ENCODE peak calls at places on chromosomes 12 and 14, in seven cellular contexts. One of them, this sample, is unnamed.

GRCh38 chr12:75660107-75660530 is 148.7 kb upstream of the KRR1 start:
- DNase-seq in GM12878: no peak
- DNase-seq in SK-N-SH: no peak
- DNase-seq in HepG2: no peak
- DNase-seq in H1: no peak
- DNase-seq in K562: no peak
- DNase-seq in HCT116: peak
- DNase-seq in this sample: no peak

GRCh38 chr14:60652674-60653387 is 3.6 kb upstream of the SIX1 start:
- DNase-seq in GM12878: no peak
- DNase-seq in SK-N-SH: peak
- DNase-seq in HepG2: no peak
- DNase-seq in H1: no peak
- DNase-seq in K562: peak
- DNase-seq in HCT116: no peak
- DNase-seq in this sample: no peak

GRCh38 chr12:122203301-122203967 is at the start of gene B3GNT4:
- DNase-seq in GM12878: no peak
- DNase-seq in SK-N-SH: peak
- DNase-seq in HepG2: no peak
- DNase-seq in H1: no peak
- DNase-seq in K562: peak
- DNase-seq in HCT116: peak
- DNase-seq in this sample: peak

GRCh38 chr12:4535092-4535491 is 3.6 kb upstream of the RAD51AP1 start:
- DNase-seq in GM12878: no peak
- DNase-seq in SK-N-SH: no peak
- DNase-seq in HepG2: no peak
- DNase-seq in H1: no peak
- DNase-seq in K562: no peak
- DNase-seq in HCT116: no peak
- DNase-seq in this sample: no peak

GRCh38 chr12:132429932-132430643 is 59.9 kb upstream of the FBRSL1 start:
- DNase-seq in GM12878: no peak
- DNase-seq in SK-N-SH: no peak
- DNase-seq in HepG2: no peak
- DNase-seq in H1: no peak
- DNase-seq in K562: peak
- DNase-seq in HCT116: peak
- DNase-seq in this sample: no peak

GRCh38 chr14:23361320-23361719 is 3.7 kb downstream of the EFS start:
- DNase-seq in GM12878: no peak
- DNase-seq in SK-N-SH: no peak
- DNase-seq in HepG2: no peak
- DNase-seq in H1: no peak
- DNase-seq in K562: no peak
- DNase-seq in HCT116: no peak
- DNase-seq in this sample: no peak

GRCh38 chr12:52522346-52523011 is 2.3 kb upstream of the KRT5 start:
- DNase-seq in GM12878: no peak
- DNase-seq in SK-N-SH: no peak
- DNase-seq in HepG2: no peak
- DNase-seq in H1: no peak
- DNase-seq in K562: no peak
- DNase-seq in HCT116: peak
- DNase-seq in this sample: no peak

GRCh38 chr12:92702754-92703679 is at the start of gene PLEKHG7:
- DNase-seq in GM12878: peak
- DNase-seq in SK-N-SH: no peak
- DNase-seq in HepG2: peak
- DNase-seq in H1: no peak
- DNase-seq in K562: no peak
- DNase-seq in HCT116: no peak
- DNase-seq in this sample: peak

GRCh38 chr12:7108042-7108927 is 729 bp downstream of the C1RL start:
- DNase-seq in GM12878: peak
- DNase-seq in SK-N-SH: peak
- DNase-seq in HepG2: peak
- DNase-seq in H1: no peak
- DNase-seq in K562: peak
- DNase-seq in HCT116: peak
- DNase-seq in this sample: no peak

GRCh38 chr14:100837812-100838170 is 11.9 kb downstream of the MEG3 start:
- DNase-seq in GM12878: no peak
- DNase-seq in SK-N-SH: no peak
- DNase-seq in HepG2: no peak
- DNase-seq in H1: no peak
- DNase-seq in K562: no peak
- DNase-seq in HCT116: no peak
- DNase-seq in this sample: no peak

GRCh38 chr14:101535232-101535631 is 26.1 kb upstream of the DIO3 start:
- DNase-seq in GM12878: no peak
- DNase-seq in SK-N-SH: no peak
- DNase-seq in HepG2: peak
- DNase-seq in H1: no peak
- DNase-seq in K562: no peak
- DNase-seq in HCT116: no peak
- DNase-seq in this sample: no peak

GRCh38 chr12:109387425-109388166 is 39.9 kb downstream of the MYO1H start:
- DNase-seq in GM12878: no peak
- DNase-seq in SK-N-SH: peak
- DNase-seq in HepG2: peak
- DNase-seq in H1: no peak
- DNase-seq in K562: peak
- DNase-seq in HCT116: peak
- DNase-seq in this sample: peak

GRCh38 chr14:50109342-50109741 is 7.0 kb downstream of the VCPKMT start:
- DNase-seq in GM12878: no peak
- DNase-seq in SK-N-SH: peak
- DNase-seq in HepG2: peak
- DNase-seq in H1: no peak
- DNase-seq in K562: no peak
- DNase-seq in HCT116: peak
- DNase-seq in this sample: no peak

GRCh38 chr12:113991224-113992044 is 25.3 kb upstream of the RBM19 start:
- DNase-seq in GM12878: no peak
- DNase-seq in SK-N-SH: no peak
- DNase-seq in HepG2: no peak
- DNase-seq in H1: no peak
- DNase-seq in K562: no peak
- DNase-seq in HCT116: no peak
- DNase-seq in this sample: no peak

GRCh38 chr14:43123544-43123943 is 1383.5 kb downstream of the FSCB start:
- DNase-seq in GM12878: no peak
- DNase-seq in SK-N-SH: no peak
- DNase-seq in HepG2: no peak
- DNase-seq in H1: no peak
- DNase-seq in K562: no peak
- DNase-seq in HCT116: no peak
- DNase-seq in this sample: no peak

GRCh38 chr12:23421556-23421955 is 527.9 kb downstream of the SOX5 start:
- DNase-seq in GM12878: no peak
- DNase-seq in SK-N-SH: no peak
- DNase-seq in HepG2: peak
- DNase-seq in H1: no peak
- DNase-seq in K562: peak
- DNase-seq in HCT116: no peak
- DNase-seq in this sample: no peak

GRCh38 chr12:62739266-62739831 is 195.6 kb downstream of the PPM1H start:
- DNase-seq in GM12878: no peak
- DNase-seq in SK-N-SH: no peak
- DNase-seq in HepG2: no peak
- DNase-seq in H1: no peak
- DNase-seq in K562: no peak
- DNase-seq in HCT116: no peak
- DNase-seq in this sample: no peak

GRCh38 chr12:62737615-62738014 is 197.3 kb downstream of the PPM1H start:
- DNase-seq in GM12878: no peak
- DNase-seq in SK-N-SH: no peak
- DNase-seq in HepG2: no peak
- DNase-seq in H1: no peak
- DNase-seq in K562: no peak
- DNase-seq in HCT116: no peak
- DNase-seq in this sample: no peak

GRCh38 chr12:62738105-62738504 is 196.8 kb downstream of the PPM1H start:
- DNase-seq in GM12878: no peak
- DNase-seq in SK-N-SH: no peak
- DNase-seq in HepG2: no peak
- DNase-seq in H1: no peak
- DNase-seq in K562: no peak
- DNase-seq in HCT116: no peak
- DNase-seq in this sample: no peak

GRCh38 chr12:62737201-62737600 is 197.7 kb downstream of the PPM1H start:
- DNase-seq in GM12878: no peak
- DNase-seq in SK-N-SH: no peak
- DNase-seq in HepG2: no peak
- DNase-seq in H1: no peak
- DNase-seq in K562: no peak
- DNase-seq in HCT116: no peak
- DNase-seq in this sample: no peak

DNA sequence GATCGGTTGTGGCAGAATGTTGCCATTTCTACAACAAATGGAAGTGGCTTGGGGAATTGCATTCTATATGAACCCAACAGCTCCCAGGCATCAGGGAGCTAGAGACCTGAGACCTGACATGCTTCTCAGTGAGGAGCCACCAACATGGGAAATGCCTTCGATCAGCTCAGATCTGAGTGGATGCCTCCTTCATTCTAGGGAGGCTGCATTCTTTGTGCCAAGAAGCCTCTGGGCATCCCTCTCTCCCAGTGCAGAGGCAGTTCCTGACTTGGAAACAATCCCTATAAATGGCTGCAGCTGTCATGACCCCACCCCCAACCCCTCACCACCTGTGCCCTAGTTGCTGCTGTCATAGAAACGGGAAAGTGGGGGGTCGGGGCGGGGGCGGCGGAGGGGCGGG is 196.3 kb downstream of the PPM1H start:
- DNase-seq in GM12878: no peak
- DNase-seq in SK-N-SH: no peak
- DNase-seq in HepG2: no peak
- DNase-seq in H1: no peak
- DNase-seq in K562: no peak
- DNase-seq in HCT116: no peak
- DNase-seq in this sample: no peak
- TF ChIP-seq JUND in GM12878: no peak
- TF ChIP-seq JUND in SK-N-SH: no peak
- TF ChIP-seq JUND in HepG2: no peak
- TF ChIP-seq JUND in H1: no peak
- TF ChIP-seq JUND in K562: no peak
- TF ChIP-seq JUND in HCT116: no peak
- TF ChIP-seq JUND in this sample: no peak

DNA sequence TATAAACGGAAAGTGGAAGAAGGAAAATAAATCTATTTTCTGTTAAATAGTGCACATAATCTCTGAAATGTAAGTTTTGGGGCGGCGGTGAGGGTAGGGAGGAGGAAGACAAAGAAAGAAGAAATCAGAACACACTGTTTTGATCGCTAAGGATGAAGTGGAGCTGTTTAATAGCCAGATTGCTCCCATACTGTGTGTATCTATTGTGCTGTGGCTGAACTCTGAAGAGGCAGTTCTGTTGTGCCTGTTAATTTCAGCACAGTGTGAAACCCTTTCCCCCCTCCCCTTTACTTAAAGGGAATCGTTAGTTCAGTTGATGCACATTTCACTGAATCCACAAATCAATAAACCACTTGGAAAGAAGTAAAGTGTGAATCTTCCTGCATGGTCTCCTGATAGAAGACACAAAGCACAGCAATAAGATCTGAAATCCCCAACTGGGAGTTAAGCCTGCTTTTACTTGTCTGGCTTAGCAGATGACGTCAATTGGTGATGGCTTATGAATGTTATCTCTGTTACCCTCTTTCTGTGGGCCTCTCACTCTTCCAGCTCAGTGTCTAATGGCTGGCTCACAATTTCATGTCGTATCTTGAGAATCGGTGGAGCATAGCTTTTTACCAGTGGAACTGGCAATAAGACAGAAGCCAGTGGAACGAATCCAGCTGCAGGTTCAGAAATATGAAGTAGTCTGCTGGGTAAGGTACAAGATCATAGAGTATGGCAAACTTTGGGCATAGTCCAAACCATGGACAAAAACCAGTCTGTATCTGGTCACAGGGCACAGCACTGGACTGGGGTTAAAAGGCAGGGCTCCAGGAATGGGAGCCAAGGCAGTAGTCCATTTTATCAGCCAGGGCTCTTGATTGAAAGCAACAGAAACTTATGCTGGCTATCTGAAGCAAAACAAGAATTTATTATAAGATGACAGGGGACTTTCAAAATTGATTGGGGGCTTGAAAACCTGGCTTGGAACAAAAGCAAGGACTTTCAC is 413.4 kb upstream of the SEL1L start:
- DNase-seq in GM12878: no peak
- DNase-seq in SK-N-SH: no peak
- DNase-seq in HepG2: no peak
- DNase-seq in H1: no peak
- DNase-seq in K562: no peak
- DNase-seq in HCT116: no peak
- DNase-seq in this sample: no peak
- TF ChIP-seq JUND in GM12878: no peak
- TF ChIP-seq JUND in SK-N-SH: no peak
- TF ChIP-seq JUND in HepG2: no peak
- TF ChIP-seq JUND in H1: no peak
- TF ChIP-seq JUND in K562: no peak
- TF ChIP-seq JUND in HCT116: no peak
- TF ChIP-seq JUND in this sample: no peak

DNA sequence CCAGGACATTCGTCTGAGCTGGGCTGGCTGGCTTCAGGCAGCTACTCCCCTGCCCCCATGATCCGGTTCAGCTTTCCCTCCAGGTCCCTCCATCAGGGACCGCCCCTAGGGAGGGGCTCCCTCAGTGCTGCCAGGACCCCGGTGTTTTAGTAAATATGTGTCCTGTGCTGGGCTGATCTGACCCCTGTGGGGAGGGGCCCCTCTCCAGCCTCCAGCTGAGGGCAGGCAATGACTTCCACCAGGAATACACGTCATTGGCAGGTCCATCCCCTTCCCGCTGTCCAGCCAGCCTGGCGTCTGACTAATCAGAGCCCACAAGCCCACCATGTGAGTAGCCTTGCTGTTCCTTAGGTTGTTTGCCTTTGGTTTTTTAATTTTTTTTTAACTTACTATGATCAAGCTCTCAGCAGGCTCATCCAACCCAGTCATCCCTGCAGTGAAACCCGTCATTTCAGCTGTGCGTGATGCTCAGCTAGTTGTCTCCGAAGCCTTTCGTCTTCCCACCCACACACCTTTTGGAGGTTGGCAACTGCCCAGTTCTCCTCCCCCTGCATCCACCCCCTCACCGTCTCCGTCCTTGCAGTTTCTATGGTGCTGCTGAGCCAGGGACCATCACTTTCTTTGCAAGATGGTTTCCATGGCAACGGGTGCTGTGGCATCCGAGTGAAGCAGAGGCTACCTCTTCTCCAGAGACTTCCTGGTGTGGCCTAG is 16.0 kb upstream of the SERPINA4 start:
- DNase-seq in GM12878: no peak
- DNase-seq in SK-N-SH: no peak
- DNase-seq in HepG2: no peak
- DNase-seq in H1: no peak
- DNase-seq in K562: peak
- DNase-seq in HCT116: no peak
- DNase-seq in this sample: no peak
- TF ChIP-seq JUND in GM12878: no peak
- TF ChIP-seq JUND in SK-N-SH: no peak
- TF ChIP-seq JUND in HepG2: no peak
- TF ChIP-seq JUND in H1: no peak
- TF ChIP-seq JUND in K562: no peak
- TF ChIP-seq JUND in HCT116: no peak
- TF ChIP-seq JUND in this sample: no peak

GRCh38 chr12:67752226-67752732 is 103.7 kb downstream of the DYRK2 start:
- DNase-seq in GM12878: no peak
- DNase-seq in SK-N-SH: no peak
- DNase-seq in HepG2: no peak
- DNase-seq in H1: no peak
- DNase-seq in K562: no peak
- DNase-seq in HCT116: no peak
- DNase-seq in this sample: no peak
- TF ChIP-seq JUND in GM12878: no peak
- TF ChIP-seq JUND in SK-N-SH: no peak
- TF ChIP-seq JUND in HepG2: no peak
- TF ChIP-seq JUND in H1: no peak
- TF ChIP-seq JUND in K562: no peak
- TF ChIP-seq JUND in HCT116: no peak
- TF ChIP-seq JUND in this sample: no peak

This sample was measured in T47D.